ENCODE peak calls at places on chromosomes 3 and 15, in seven cellular contexts. G is HepG2, I is HCT116, C is K562, N is H1, U is SK-N-SH, B is GM12878. V is an unnamed sample.

GRCh38 chr3:127634653-127635052 is 5.7 kb downstream of the PODXL2 start:
- DNase-seq in G (no peak), I (no peak), C (peak), N (no peak), U (no peak), B (no peak), V (no peak)

GRCh38 chr3:64508140-64508539 is 179.7 kb downstream of the ADAMTS9 start:
- DNase-seq in G (no peak), I (no peak), C (no peak), N (no peak), U (no peak), B (no peak), V (peak)

GRCh38 chr15:60757831-60758570 is 279.1 kb upstream of the ICE2 start:
- DNase-seq in G (peak), I (no peak), C (no peak), N (no peak), U (no peak), B (no peak), V (no peak)

GRCh38 chr15:20351448-20351961 is 190.1 kb downstream of the GOLGA6L6 start:
- DNase-seq in G (no peak), I (no peak), C (no peak), N (no peak), U (no peak), B (no peak), V (no peak)

GRCh38 chr15:80613762-80614365 is 81.2 kb upstream of the ABHD17C start:
- DNase-seq in G (no peak), I (no peak), C (no peak), N (no peak), U (no peak), B (no peak), V (no peak)

GRCh38 chr3:133572158-133573053 is 1.1 kb upstream of the CDV3 start:
- DNase-seq in G (no peak), I (no peak), C (peak), N (no peak), U (no peak), B (peak), V (no peak)

GRCh38 chr3:10983219-10983916 is 9.2 kb upstream of the SLC6A1 start:
- DNase-seq in G (peak), I (peak), C (peak), N (no peak), U (peak), B (no peak), V (peak)

GRCh38 chr3:128416578-128417150 is 50.0 kb downstream of the DNAJB8 start:
- DNase-seq in G (peak), I (peak), C (peak), N (no peak), U (peak), B (no peak), V (no peak)

GRCh38 chr15:81887913-81888312 is 157.9 kb downstream of the MEX3B start:
- DNase-seq in G (no peak), I (no peak), C (no peak), N (no peak), U (no peak), B (no peak), V (no peak)

GRCh38 chr3:458614-459375 is 262.2 kb downstream of the CHL1 start:
- DNase-seq in G (no peak), I (no peak), C (no peak), N (no peak), U (no peak), B (no peak), V (no peak)

GRCh38 chr3:42680256-42680655 is 5.1 kb upstream of the KLHL40 start:
- DNase-seq in G (no peak), I (no peak), C (no peak), N (no peak), U (no peak), B (no peak), V (no peak)

GRCh38 chr3:194285859-194286197 is 65.3 kb downstream of the CPN2 start:
- DNase-seq in G (no peak), I (no peak), C (no peak), N (no peak), U (no peak), B (no peak), V (no peak)

GRCh38 chr3:189687475-189687874 is 56.3 kb downstream of the TP63 start:
- DNase-seq in G (no peak), I (no peak), C (no peak), N (no peak), U (no peak), B (no peak), V (peak)

GRCh38 chr3:143222981-143223380 is 103.4 kb downstream of the CHST2 start:
- DNase-seq in G (no peak), I (no peak), C (peak), N (no peak), U (no peak), B (no peak), V (no peak)

GRCh38 chr3:163328680-163329079 is 1749.6 kb downstream of the SI start:
- DNase-seq in G (no peak), I (no peak), C (peak), N (peak), U (no peak), B (no peak), V (no peak)

GRCh38 chr3:180250172-180250571 is 213.4 kb upstream of the PEX5L start:
- DNase-seq in G (no peak), I (no peak), C (no peak), N (no peak), U (no peak), B (no peak), V (no peak)

GRCh38 chr15:98800437-98801233 is 152.3 kb downstream of the IGF1R start:
- DNase-seq in G (peak), I (peak), C (no peak), N (peak), U (peak), B (no peak), V (no peak)

GRCh38 chr3:28916713-28917499 is 364.0 kb upstream of the RBMS3 start:
- DNase-seq in G (no peak), I (no peak), C (no peak), N (peak), U (peak), B (peak), V (peak)

GRCh38 chr3:175489406-175489805 is 630.3 kb downstream of the NAALADL2 start:
- DNase-seq in G (no peak), I (no peak), C (no peak), N (no peak), U (no peak), B (no peak), V (no peak)

GRCh38 chr3:14209596-14210280 is 31.1 kb downstream of the LSM3 start:
- DNase-seq in G (no peak), I (no peak), C (no peak), N (no peak), U (no peak), B (no peak), V (no peak)

GRCh38 chr3:24683090-24683489 is 188.4 kb upstream of the THRB start:
- DNase-seq in G (peak), I (no peak), C (no peak), N (no peak), U (no peak), B (no peak), V (no peak)

GRCh38 chr3:177213806-177214528 is 16.7 kb upstream of the TBL1XR1 start:
- DNase-seq in G (no peak), I (no peak), C (no peak), N (no peak), U (no peak), B (no peak), V (no peak)

GRCh38 chr3:52050571-52050970 is 5.8 kb downstream of the DUSP7 start:
- DNase-seq in G (no peak), I (no peak), C (no peak), N (no peak), U (no peak), B (no peak), V (no peak)

GRCh38 chr3:52053307-52054304 is 2.8 kb downstream of the DUSP7 start:
- DNase-seq in G (no peak), I (no peak), C (peak), N (no peak), U (no peak), B (peak), V (no peak)

GRCh38 chr3:52051444-52051843 is 4.9 kb downstream of the DUSP7 start:
- DNase-seq in G (no peak), I (no peak), C (no peak), N (no peak), U (no peak), B (no peak), V (no peak)

GRCh38 chr3:52054689-52055511 is 1.5 kb downstream of the DUSP7 start:
- DNase-seq in G (no peak), I (no peak), C (no peak), N (no peak), U (peak), B (no peak), V (no peak)

GRCh38 chr3:52052831-52053306 is 3.5 kb downstream of the DUSP7 start:
- DNase-seq in G (peak), I (no peak), C (peak), N (no peak), U (peak), B (peak), V (no peak)
- TF ChIP-seq JUND in G (no peak), I (no peak), C (peak), N (no peak), U (no peak), B (no peak), V (no peak)

DNA sequence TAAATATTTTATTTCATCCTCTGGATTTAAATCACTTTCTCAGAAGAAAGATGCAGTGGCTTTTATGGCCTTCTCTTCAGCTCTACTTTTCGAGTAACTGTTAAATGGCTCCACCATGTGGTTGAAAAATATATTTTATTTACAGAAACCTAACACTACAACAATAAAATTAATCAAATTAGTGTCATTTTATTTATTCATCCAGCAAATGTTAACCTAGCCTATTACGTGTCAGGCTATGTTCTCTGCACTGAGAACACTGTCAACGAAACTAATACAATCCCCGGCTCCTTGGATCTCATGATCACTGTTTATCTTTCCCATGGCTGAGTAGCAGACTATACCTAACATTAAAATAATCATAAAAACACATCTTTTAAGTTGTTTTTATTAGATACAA is 148.0 kb upstream of the OSTN start:
- DNase-seq in G (peak), I (peak), C (peak), N (no peak), U (peak), B (no peak), V (peak)
- TF ChIP-seq JUND in G (no peak), I (no peak), C (no peak), N (no peak), U (no peak), B (no peak), V (no peak)

GRCh38 chr15:65792988-65793812 is 1.1 kb upstream of the DENND4A start:
- DNase-seq in G (no peak), I (no peak), C (no peak), N (no peak), U (no peak), B (no peak), V (no peak)

GRCh38 chr15:65792130-65792987 is at the start of gene DENND4A:
- DNase-seq in G (peak), I (peak), C (peak), N (peak), U (peak), B (peak), V (peak)

GRCh38 chr15:65790692-65791334 is 1.3 kb downstream of the DENND4A start:
- DNase-seq in G (no peak), I (no peak), C (no peak), N (no peak), U (peak), B (no peak), V (no peak)

GRCh38 chr15:65789759-65790158 is 2.3 kb downstream of the DENND4A start:
- DNase-seq in G (no peak), I (no peak), C (no peak), N (no peak), U (no peak), B (no peak), V (no peak)

DNA sequence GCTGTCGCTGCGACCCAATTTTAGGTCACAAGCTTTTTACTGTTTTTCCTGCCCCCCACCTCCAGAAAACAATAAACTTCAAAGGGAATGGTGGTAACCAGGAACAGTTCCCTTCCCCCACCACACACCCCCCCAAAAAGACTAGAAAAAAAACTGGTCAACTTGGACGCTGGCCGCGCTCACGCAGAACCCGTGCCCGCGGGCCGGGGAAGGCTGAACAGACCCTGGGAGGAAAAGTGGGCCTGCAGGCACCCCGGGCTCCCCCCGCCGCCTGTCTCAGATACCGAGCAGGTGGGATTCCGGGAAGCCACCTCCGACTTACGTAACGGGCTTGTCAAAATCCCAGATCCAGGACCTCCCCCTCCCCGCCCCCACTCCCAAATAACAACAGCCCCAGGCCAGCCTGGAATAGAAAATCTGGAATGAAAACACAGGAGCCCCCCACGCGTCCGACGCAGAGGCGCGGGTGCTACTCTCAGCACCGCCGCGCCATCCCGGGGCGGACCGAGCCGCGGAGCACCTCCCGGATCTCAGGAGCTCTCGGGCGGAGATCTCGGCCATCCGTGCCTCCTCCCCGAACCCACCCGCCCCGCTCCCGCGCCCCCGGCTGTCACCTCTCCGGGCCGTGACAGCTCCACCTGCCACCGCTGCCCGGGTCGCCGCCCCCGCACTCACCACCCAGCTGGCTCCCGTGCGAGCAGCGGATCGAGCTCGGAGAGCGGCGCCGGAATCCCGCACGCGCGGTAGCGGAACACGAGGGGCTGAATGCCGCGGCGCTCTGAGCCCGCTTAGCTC is 561 bp downstream of the DENND4A start:
- DNase-seq in G (peak), I (no peak), C (peak), N (peak), U (no peak), B (no peak), V (no peak)
- TF ChIP-seq JUND in G (no peak), I (no peak), C (peak), N (no peak), U (no peak), B (no peak), V (no peak)

DNA sequence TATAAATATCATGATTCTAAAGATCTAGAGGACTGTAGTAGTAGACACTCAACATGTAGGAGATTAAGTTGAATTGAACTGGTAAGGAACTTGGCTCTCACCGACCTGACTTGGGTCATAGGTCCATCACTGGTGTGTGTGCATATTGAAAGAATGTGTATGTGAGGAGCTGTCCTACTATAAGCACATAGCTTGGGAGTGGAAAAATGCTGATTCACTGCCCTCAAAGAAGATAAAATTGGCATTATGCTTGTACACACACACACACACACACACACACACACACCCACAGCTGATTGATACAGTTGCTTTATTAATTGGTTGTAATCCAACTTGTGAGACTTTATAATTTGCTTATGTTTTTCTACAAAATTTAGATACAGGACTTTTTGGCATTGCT is 411.0 kb upstream of the NR2F2 start:
- DNase-seq in G (no peak), I (no peak), C (peak), N (no peak), U (no peak), B (no peak), V (no peak)
- TF ChIP-seq JUND in G (no peak), I (no peak), C (peak), N (no peak), U (no peak), B (no peak), V (no peak)

GRCh38 chr3:87595798-87596197 is 319.4 kb upstream of the POU1F1 start:
- DNase-seq in G (no peak), I (no peak), C (no peak), N (no peak), U (no peak), B (no peak), V (no peak)
- TF ChIP-seq JUND in G (no peak), I (no peak), C (no peak), N (no peak), U (no peak), B (no peak), V (no peak)

GRCh38 chr15:90685688-90686434 is 31.3 kb upstream of the BLM start:
- DNase-seq in G (no peak), I (no peak), C (peak), N (no peak), U (no peak), B (no peak), V (no peak)
- TF ChIP-seq JUND in G (no peak), I (no peak), C (peak), N (no peak), U (no peak), B (no peak), V (no peak)

DNA sequence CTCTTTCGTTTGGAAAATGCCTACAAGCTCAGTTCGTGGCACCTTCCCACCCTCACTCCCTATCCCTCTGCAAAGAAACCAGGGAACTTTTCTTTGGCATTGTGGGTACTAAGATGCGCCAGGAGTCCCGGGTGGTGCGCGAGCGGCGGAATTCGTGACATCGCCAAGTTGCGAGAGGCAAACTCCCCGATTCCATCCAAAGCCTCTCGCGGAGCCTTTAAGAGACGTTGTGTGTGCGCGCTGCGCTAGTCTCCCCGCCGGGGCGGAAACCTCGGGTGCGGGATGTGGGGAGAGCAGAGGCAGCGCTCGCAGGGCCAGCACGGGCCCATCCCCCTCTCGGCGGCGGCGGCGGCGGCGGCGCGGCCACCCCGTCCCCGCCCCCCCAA is 443 bp upstream of the NR2F2 start:
- DNase-seq in G (no peak), I (peak), C (no peak), N (no peak), U (no peak), B (no peak), V (no peak)
- TF ChIP-seq JUND in G (no peak), I (no peak), C (no peak), N (no peak), U (no peak), B (no peak), V (no peak)

DNA sequence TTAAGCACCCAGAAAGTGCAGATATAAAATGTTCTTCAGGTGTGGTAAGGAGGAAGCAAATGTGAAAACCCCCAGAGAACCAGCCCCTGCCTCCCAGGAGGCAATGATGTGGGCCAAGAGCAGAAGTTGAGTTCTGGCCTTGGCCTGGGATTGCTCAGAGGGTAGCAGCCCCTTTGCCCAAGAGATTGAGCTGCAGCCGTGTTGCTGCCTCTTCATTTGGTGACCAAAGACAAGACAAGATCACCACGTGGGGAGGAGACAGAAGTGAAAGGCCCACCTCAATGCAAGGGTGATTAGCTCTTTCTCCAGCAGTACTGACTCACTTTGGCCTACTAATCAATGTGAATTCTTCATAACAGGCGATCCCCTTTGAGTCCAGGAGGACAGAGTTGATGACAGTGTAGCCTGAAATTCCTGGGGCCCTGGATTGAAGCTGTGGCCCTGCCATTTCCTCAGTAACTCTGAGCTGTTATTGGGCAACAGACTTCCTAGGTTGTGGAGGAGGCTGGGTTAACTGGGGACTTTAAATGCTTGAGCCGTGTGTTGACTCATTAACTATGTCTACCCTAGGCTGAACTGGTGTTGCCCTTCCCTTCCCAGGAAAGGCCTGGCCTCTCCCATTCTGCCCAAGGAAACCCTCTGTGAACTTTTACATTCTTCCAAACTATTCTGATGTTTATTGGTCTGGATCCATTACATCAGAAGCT is 86.5 kb downstream of the ST6GAL1 start:
- DNase-seq in G (peak), I (no peak), C (no peak), N (no peak), U (no peak), B (no peak), V (no peak)
- TF ChIP-seq JUND in G (no peak), I (no peak), C (no peak), N (no peak), U (no peak), B (no peak), V (no peak)

V was measured in T47D.